ENCODE peak calls at places on chromosomes 7 and 10, in seven cellular contexts. One of them, this sample, is unnamed.

GRCh38 chr10:86207226-86207625 is 159.4 kb downstream of the GRID1 start:
- DNase-seq in BJ: no peak
- DNase-seq in activated B cell treated with CpG ODN at 0.5 μM for 24 hours: no peak
- DNase-seq in endothelial cell: no peak
- DNase-seq in psoas muscle: no peak
- DNase-seq in epithelial cell of esophagus: no peak
- DNase-seq in NCI-H2171 treated with DMSO at 0.1 percent for 48 hours: no peak
- DNase-seq in this sample: no peak

GRCh38 chr7:20307119-20307518 is 23.6 kb upstream of the ITGB8 start:
- DNase-seq in BJ: no peak
- DNase-seq in activated B cell treated with CpG ODN at 0.5 μM for 24 hours: no peak
- DNase-seq in endothelial cell: peak
- DNase-seq in psoas muscle: no peak
- DNase-seq in epithelial cell of esophagus: peak
- DNase-seq in NCI-H2171 treated with DMSO at 0.1 percent for 48 hours: no peak
- DNase-seq in this sample: peak

GRCh38 chr10:46523881-46524470 is 32.5 kb downstream of the GPRIN2 start:
- DNase-seq in BJ: peak
- DNase-seq in activated B cell treated with CpG ODN at 0.5 μM for 24 hours: no peak
- DNase-seq in endothelial cell: no peak
- DNase-seq in psoas muscle: peak
- DNase-seq in epithelial cell of esophagus: peak
- DNase-seq in NCI-H2171 treated with DMSO at 0.1 percent for 48 hours: no peak
- DNase-seq in this sample: peak

GRCh38 chr10:14131261-14131960 is 199.3 kb downstream of the FRMD4A start:
- DNase-seq in BJ: no peak
- DNase-seq in activated B cell treated with CpG ODN at 0.5 μM for 24 hours: no peak
- DNase-seq in endothelial cell: no peak
- DNase-seq in psoas muscle: no peak
- DNase-seq in epithelial cell of esophagus: no peak
- DNase-seq in NCI-H2171 treated with DMSO at 0.1 percent for 48 hours: no peak
- DNase-seq in this sample: no peak

GRCh38 chr7:7761974-7762769 is 43.8 kb upstream of the RPA3 start:
- DNase-seq in BJ: no peak
- DNase-seq in activated B cell treated with CpG ODN at 0.5 μM for 24 hours: no peak
- DNase-seq in endothelial cell: no peak
- DNase-seq in psoas muscle: no peak
- DNase-seq in epithelial cell of esophagus: peak
- DNase-seq in NCI-H2171 treated with DMSO at 0.1 percent for 48 hours: no peak
- DNase-seq in this sample: no peak

GRCh38 chr7:95871078-95871848 is 98.9 kb downstream of the DYNC1I1 start:
- DNase-seq in BJ: no peak
- DNase-seq in activated B cell treated with CpG ODN at 0.5 μM for 24 hours: no peak
- DNase-seq in endothelial cell: peak
- DNase-seq in psoas muscle: no peak
- DNase-seq in epithelial cell of esophagus: peak
- DNase-seq in NCI-H2171 treated with DMSO at 0.1 percent for 48 hours: peak
- DNase-seq in this sample: peak

GRCh38 chr7:167976-168791 is 24.2 kb upstream of the FAM20C start:
- DNase-seq in BJ: no peak
- DNase-seq in activated B cell treated with CpG ODN at 0.5 μM for 24 hours: no peak
- DNase-seq in endothelial cell: no peak
- DNase-seq in psoas muscle: peak
- DNase-seq in epithelial cell of esophagus: no peak
- DNase-seq in NCI-H2171 treated with DMSO at 0.1 percent for 48 hours: no peak
- DNase-seq in this sample: no peak

GRCh38 chr10:117546630-117547300 is 4.2 kb downstream of the EMX2 start:
- DNase-seq in BJ: no peak
- DNase-seq in activated B cell treated with CpG ODN at 0.5 μM for 24 hours: no peak
- DNase-seq in endothelial cell: no peak
- DNase-seq in psoas muscle: no peak
- DNase-seq in epithelial cell of esophagus: no peak
- DNase-seq in NCI-H2171 treated with DMSO at 0.1 percent for 48 hours: no peak
- DNase-seq in this sample: no peak

GRCh38 chr7:44971991-44972441 is 6.8 kb downstream of the MYO1G start:
- DNase-seq in BJ: no peak
- DNase-seq in activated B cell treated with CpG ODN at 0.5 μM for 24 hours: no peak
- DNase-seq in endothelial cell: no peak
- DNase-seq in psoas muscle: no peak
- DNase-seq in epithelial cell of esophagus: no peak
- DNase-seq in NCI-H2171 treated with DMSO at 0.1 percent for 48 hours: no peak
- DNase-seq in this sample: no peak

GRCh38 chr7:29270579-29270978 is 76.0 kb downstream of the CHN2 start:
- DNase-seq in BJ: no peak
- DNase-seq in activated B cell treated with CpG ODN at 0.5 μM for 24 hours: no peak
- DNase-seq in endothelial cell: no peak
- DNase-seq in psoas muscle: no peak
- DNase-seq in epithelial cell of esophagus: no peak
- DNase-seq in NCI-H2171 treated with DMSO at 0.1 percent for 48 hours: no peak
- DNase-seq in this sample: no peak

GRCh38 chr10:102327002-102327401 is 68.5 kb upstream of the NFKB2 start:
- DNase-seq in BJ: no peak
- DNase-seq in activated B cell treated with CpG ODN at 0.5 μM for 24 hours: no peak
- DNase-seq in endothelial cell: no peak
- DNase-seq in psoas muscle: peak
- DNase-seq in epithelial cell of esophagus: no peak
- DNase-seq in NCI-H2171 treated with DMSO at 0.1 percent for 48 hours: no peak
- DNase-seq in this sample: no peak

GRCh38 chr10:29183304-29183918 is 105.5 kb upstream of the LYZL1 start:
- DNase-seq in BJ: no peak
- DNase-seq in activated B cell treated with CpG ODN at 0.5 μM for 24 hours: no peak
- DNase-seq in endothelial cell: no peak
- DNase-seq in psoas muscle: no peak
- DNase-seq in epithelial cell of esophagus: no peak
- DNase-seq in NCI-H2171 treated with DMSO at 0.1 percent for 48 hours: no peak
- DNase-seq in this sample: no peak

GRCh38 chr10:91051834-91052233 is 130.9 kb upstream of the ANKRD1 start:
- DNase-seq in BJ: no peak
- DNase-seq in activated B cell treated with CpG ODN at 0.5 μM for 24 hours: no peak
- DNase-seq in endothelial cell: no peak
- DNase-seq in psoas muscle: no peak
- DNase-seq in epithelial cell of esophagus: peak
- DNase-seq in NCI-H2171 treated with DMSO at 0.1 percent for 48 hours: no peak
- DNase-seq in this sample: no peak

GRCh38 chr7:79452495-79453265 is 787 bp downstream of the MAGI2 start:
- DNase-seq in BJ: no peak
- DNase-seq in activated B cell treated with CpG ODN at 0.5 μM for 24 hours: no peak
- DNase-seq in endothelial cell: peak
- DNase-seq in psoas muscle: peak
- DNase-seq in epithelial cell of esophagus: peak
- DNase-seq in NCI-H2171 treated with DMSO at 0.1 percent for 48 hours: no peak
- DNase-seq in this sample: peak

GRCh38 chr7:26673858-26674257 is 190.5 kb downstream of the SKAP2 start:
- DNase-seq in BJ: no peak
- DNase-seq in activated B cell treated with CpG ODN at 0.5 μM for 24 hours: no peak
- DNase-seq in endothelial cell: no peak
- DNase-seq in psoas muscle: no peak
- DNase-seq in epithelial cell of esophagus: no peak
- DNase-seq in NCI-H2171 treated with DMSO at 0.1 percent for 48 hours: no peak
- DNase-seq in this sample: no peak

GRCh38 chr10:29598861-29599311 is 35.9 kb downstream of the SVIL start:
- DNase-seq in BJ: peak
- DNase-seq in activated B cell treated with CpG ODN at 0.5 μM for 24 hours: no peak
- DNase-seq in endothelial cell: no peak
- DNase-seq in psoas muscle: peak
- DNase-seq in epithelial cell of esophagus: peak
- DNase-seq in NCI-H2171 treated with DMSO at 0.1 percent for 48 hours: peak
- DNase-seq in this sample: peak

GRCh38 chr7:84178013-84178412 is 16.6 kb downstream of the SEMA3A start:
- DNase-seq in BJ: no peak
- DNase-seq in activated B cell treated with CpG ODN at 0.5 μM for 24 hours: no peak
- DNase-seq in endothelial cell: no peak
- DNase-seq in psoas muscle: no peak
- DNase-seq in epithelial cell of esophagus: peak
- DNase-seq in NCI-H2171 treated with DMSO at 0.1 percent for 48 hours: no peak
- DNase-seq in this sample: no peak

GRCh38 chr10:94183666-94184264 is 179.0 kb downstream of the NOC3L start:
- DNase-seq in BJ: peak
- DNase-seq in activated B cell treated with CpG ODN at 0.5 μM for 24 hours: no peak
- DNase-seq in endothelial cell: no peak
- DNase-seq in psoas muscle: no peak
- DNase-seq in epithelial cell of esophagus: peak
- DNase-seq in NCI-H2171 treated with DMSO at 0.1 percent for 48 hours: no peak
- DNase-seq in this sample: no peak

GRCh38 chr10:133012573-133013359 is 70.4 kb upstream of the CFAP46 start:
- DNase-seq in BJ: no peak
- DNase-seq in activated B cell treated with CpG ODN at 0.5 μM for 24 hours: no peak
- DNase-seq in endothelial cell: no peak
- DNase-seq in psoas muscle: peak
- DNase-seq in epithelial cell of esophagus: no peak
- DNase-seq in NCI-H2171 treated with DMSO at 0.1 percent for 48 hours: no peak
- DNase-seq in this sample: no peak

GRCh38 chr7:84248267-84248666 is 53.7 kb upstream of the SEMA3A start:
- DNase-seq in BJ: no peak
- DNase-seq in activated B cell treated with CpG ODN at 0.5 μM for 24 hours: no peak
- DNase-seq in endothelial cell: no peak
- DNase-seq in psoas muscle: no peak
- DNase-seq in epithelial cell of esophagus: no peak
- DNase-seq in NCI-H2171 treated with DMSO at 0.1 percent for 48 hours: no peak
- DNase-seq in this sample: no peak

GRCh38 chr10:121436630-121437311 is 161.5 kb downstream of the FGFR2 start:
- DNase-seq in BJ: no peak
- DNase-seq in activated B cell treated with CpG ODN at 0.5 μM for 24 hours: no peak
- DNase-seq in endothelial cell: no peak
- DNase-seq in psoas muscle: no peak
- DNase-seq in epithelial cell of esophagus: no peak
- DNase-seq in NCI-H2171 treated with DMSO at 0.1 percent for 48 hours: peak
- DNase-seq in this sample: peak